ENCODE peak calls at places on chromosomes 16 and 17, in five cellular contexts. One of them, this sample, is unnamed. For H3K4me1, the result is how much of the 10 kb centered on the place peaks cover.

GRCh38 chr17:31918701-31919128 is 17.2 kb upstream of the UTP6 start:
- ATAC-seq in CD8-positive, alpha-beta T cell: no peak
- ATAC-seq in naive thymus-derived CD4-positive, alpha-beta T cell: no peak
- ATAC-seq in A549: peak
- ATAC-seq in heart right ventricle: no peak
- ATAC-seq in this sample: no peak

GRCh38 chr16:3716831-3717234 is 491 bp downstream of the TRAP1 start:
- ATAC-seq in CD8-positive, alpha-beta T cell: peak
- ATAC-seq in naive thymus-derived CD4-positive, alpha-beta T cell: peak
- ATAC-seq in A549: peak
- ATAC-seq in heart right ventricle: peak
- ATAC-seq in this sample: peak

GRCh38 chr16:17440131-17440530 is 30.6 kb downstream of the XYLT1 start:
- ATAC-seq in CD8-positive, alpha-beta T cell: no peak
- ATAC-seq in naive thymus-derived CD4-positive, alpha-beta T cell: no peak
- ATAC-seq in A549: no peak
- ATAC-seq in heart right ventricle: no peak
- ATAC-seq in this sample: no peak

GRCh38 chr17:58648236-58648635 is 43.6 kb downstream of the TEX14 start:
- ATAC-seq in CD8-positive, alpha-beta T cell: no peak
- ATAC-seq in naive thymus-derived CD4-positive, alpha-beta T cell: no peak
- ATAC-seq in A549: peak
- ATAC-seq in heart right ventricle: no peak
- ATAC-seq in this sample: no peak

GRCh38 chr16:11499295-11500089 is 87.2 kb downstream of the LITAF start:
- ATAC-seq in CD8-positive, alpha-beta T cell: no peak
- ATAC-seq in naive thymus-derived CD4-positive, alpha-beta T cell: no peak
- ATAC-seq in A549: peak
- ATAC-seq in heart right ventricle: no peak
- ATAC-seq in this sample: no peak

GRCh38 chr16:31177136-31177535 is 2.8 kb upstream of the FUS start:
- ATAC-seq in CD8-positive, alpha-beta T cell: peak
- ATAC-seq in naive thymus-derived CD4-positive, alpha-beta T cell: peak
- ATAC-seq in A549: no peak
- ATAC-seq in heart right ventricle: no peak
- ATAC-seq in this sample: no peak

GRCh38 chr17:68204736-68205135 is 43.1 kb upstream of the AMZ2 start:
- ATAC-seq in CD8-positive, alpha-beta T cell: no peak
- ATAC-seq in naive thymus-derived CD4-positive, alpha-beta T cell: no peak
- ATAC-seq in A549: peak
- ATAC-seq in heart right ventricle: no peak
- ATAC-seq in this sample: no peak

GRCh38 chr16:79962962-79963361 is 362.4 kb upstream of the MAF start:
- ATAC-seq in CD8-positive, alpha-beta T cell: no peak
- ATAC-seq in naive thymus-derived CD4-positive, alpha-beta T cell: no peak
- ATAC-seq in A549: no peak
- ATAC-seq in heart right ventricle: no peak
- ATAC-seq in this sample: no peak

GRCh38 chr17:82367724-82368524 is 3.6 kb upstream of the UTS2R start:
- ATAC-seq in CD8-positive, alpha-beta T cell: no peak
- ATAC-seq in naive thymus-derived CD4-positive, alpha-beta T cell: no peak
- ATAC-seq in A549: peak
- ATAC-seq in heart right ventricle: no peak
- ATAC-seq in this sample: no peak

GRCh38 chr17:31560836-31561235 is 169.4 kb downstream of the RAB11FIP4 start:
- ATAC-seq in CD8-positive, alpha-beta T cell: no peak
- ATAC-seq in naive thymus-derived CD4-positive, alpha-beta T cell: no peak
- ATAC-seq in A549: peak
- ATAC-seq in heart right ventricle: no peak
- ATAC-seq in this sample: no peak

GRCh38 chr16:46862555-46863447 is 21.4 kb upstream of the GPT2 start:
- ATAC-seq in CD8-positive, alpha-beta T cell: no peak
- ATAC-seq in naive thymus-derived CD4-positive, alpha-beta T cell: no peak
- ATAC-seq in A549: no peak
- ATAC-seq in heart right ventricle: no peak
- ATAC-seq in this sample: no peak

GRCh38 chr17:81621494-81622230 is 15.2 kb downstream of the NPLOC4 start:
- ATAC-seq in CD8-positive, alpha-beta T cell: no peak
- ATAC-seq in naive thymus-derived CD4-positive, alpha-beta T cell: no peak
- ATAC-seq in A549: peak
- ATAC-seq in heart right ventricle: no peak
- ATAC-seq in this sample: no peak

GRCh38 chr16:71247478-71247877 is 17.0 kb upstream of the HYDIN start:
- ATAC-seq in CD8-positive, alpha-beta T cell: no peak
- ATAC-seq in naive thymus-derived CD4-positive, alpha-beta T cell: no peak
- ATAC-seq in A549: no peak
- ATAC-seq in heart right ventricle: no peak
- ATAC-seq in this sample: no peak

GRCh38 chr16:69544099-69544498 is 21.7 kb upstream of the NFAT5 start:
- ATAC-seq in CD8-positive, alpha-beta T cell: no peak
- ATAC-seq in naive thymus-derived CD4-positive, alpha-beta T cell: no peak
- ATAC-seq in A549: no peak
- ATAC-seq in heart right ventricle: no peak
- ATAC-seq in this sample: no peak

GRCh38 chr16:29990033-29990432 is 5.4 kb downstream of the HIRIP3 start:
- ATAC-seq in CD8-positive, alpha-beta T cell: no peak
- ATAC-seq in naive thymus-derived CD4-positive, alpha-beta T cell: no peak
- ATAC-seq in A549: no peak
- ATAC-seq in heart right ventricle: no peak
- ATAC-seq in this sample: no peak

GRCh38 chr16:19879241-19879792 is 5.3 kb downstream of the GPRC5B start:
- ATAC-seq in CD8-positive, alpha-beta T cell: no peak
- ATAC-seq in naive thymus-derived CD4-positive, alpha-beta T cell: no peak
- ATAC-seq in A549: no peak
- ATAC-seq in heart right ventricle: no peak
- ATAC-seq in this sample: no peak

DNA sequence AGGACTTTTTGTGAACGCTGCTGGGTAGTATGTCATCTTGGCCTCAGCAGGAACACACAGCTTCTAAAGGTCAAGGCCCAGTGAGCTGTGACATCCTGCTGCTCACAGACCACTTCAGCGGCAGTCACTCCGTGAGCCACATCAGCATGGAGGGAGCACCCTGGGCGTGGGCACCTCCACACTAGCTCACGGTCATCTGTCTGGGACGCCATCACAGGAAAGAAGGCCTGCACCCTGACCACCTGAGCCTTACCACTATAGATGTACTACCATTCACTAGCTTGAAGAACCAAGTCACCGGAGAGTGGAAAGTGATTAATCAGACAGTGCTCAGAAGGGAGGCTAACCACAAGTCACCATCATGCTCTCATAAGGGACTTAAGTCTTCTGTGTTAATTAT is 3.3 kb downstream of the AXIN1 start:
- ATAC-seq in CD8-positive, alpha-beta T cell: no peak
- ATAC-seq in naive thymus-derived CD4-positive, alpha-beta T cell: no peak
- ATAC-seq in A549: no peak
- ATAC-seq in heart right ventricle: no peak
- ATAC-seq in this sample: no peak
- H3K27ac ChIP-seq in CD8-positive, alpha-beta T cell: no peak
- H3K27ac ChIP-seq in naive thymus-derived CD4-positive, alpha-beta T cell: no peak
- H3K27ac ChIP-seq in A549: no peak
- H3K27ac ChIP-seq in heart right ventricle: no peak
- H3K27ac ChIP-seq in this sample: no peak

GRCh38 chr17:63833741-63834373 is 6.4 kb upstream of the FTSJ3 start:
- ATAC-seq in CD8-positive, alpha-beta T cell: no peak
- ATAC-seq in naive thymus-derived CD4-positive, alpha-beta T cell: no peak
- ATAC-seq in A549: no peak
- ATAC-seq in heart right ventricle: no peak
- ATAC-seq in this sample: no peak
- H3K4me3 ChIP-seq in CD8-positive, alpha-beta T cell: no peak
- H3K4me3 ChIP-seq in naive thymus-derived CD4-positive, alpha-beta T cell: no peak
- H3K4me3 ChIP-seq in A549: no peak
- H3K4me3 ChIP-seq in heart right ventricle: no peak
- H3K4me3 ChIP-seq in this sample: no peak

GRCh38 chr17:44109312-44109630 is 14.2 kb downstream of the HDAC5 start:
- ATAC-seq in CD8-positive, alpha-beta T cell: no peak
- ATAC-seq in naive thymus-derived CD4-positive, alpha-beta T cell: no peak
- ATAC-seq in A549: no peak
- ATAC-seq in heart right ventricle: no peak
- ATAC-seq in this sample: no peak

GRCh38 chr17:44105941-44106340 is 17.5 kb downstream of the HDAC5 start:
- ATAC-seq in CD8-positive, alpha-beta T cell: no peak
- ATAC-seq in naive thymus-derived CD4-positive, alpha-beta T cell: no peak
- ATAC-seq in A549: no peak
- ATAC-seq in heart right ventricle: no peak
- ATAC-seq in this sample: no peak

GRCh38 chr17:44105483-44105882 is 18.0 kb downstream of the HDAC5 start:
- ATAC-seq in CD8-positive, alpha-beta T cell: no peak
- ATAC-seq in naive thymus-derived CD4-positive, alpha-beta T cell: no peak
- ATAC-seq in A549: no peak
- ATAC-seq in heart right ventricle: no peak
- ATAC-seq in this sample: no peak

GRCh38 chr17:44108440-44109311 is 14.8 kb downstream of the HDAC5 start:
- ATAC-seq in CD8-positive, alpha-beta T cell: no peak
- ATAC-seq in naive thymus-derived CD4-positive, alpha-beta T cell: no peak
- ATAC-seq in A549: peak
- ATAC-seq in heart right ventricle: peak
- ATAC-seq in this sample: peak

GRCh38 chr17:44106801-44107200 is 16.6 kb downstream of the HDAC5 start:
- ATAC-seq in CD8-positive, alpha-beta T cell: no peak
- ATAC-seq in naive thymus-derived CD4-positive, alpha-beta T cell: no peak
- ATAC-seq in A549: no peak
- ATAC-seq in heart right ventricle: no peak
- ATAC-seq in this sample: no peak
- H3K4me1 ChIP-seq in CD8-positive, alpha-beta T cell: under half
- H3K4me1 ChIP-seq in naive thymus-derived CD4-positive, alpha-beta T cell: under half
- H3K4me1 ChIP-seq in A549: under half
- H3K4me1 ChIP-seq in heart right ventricle: half or more
- H3K4me1 ChIP-seq in this sample: half or more

DNA sequence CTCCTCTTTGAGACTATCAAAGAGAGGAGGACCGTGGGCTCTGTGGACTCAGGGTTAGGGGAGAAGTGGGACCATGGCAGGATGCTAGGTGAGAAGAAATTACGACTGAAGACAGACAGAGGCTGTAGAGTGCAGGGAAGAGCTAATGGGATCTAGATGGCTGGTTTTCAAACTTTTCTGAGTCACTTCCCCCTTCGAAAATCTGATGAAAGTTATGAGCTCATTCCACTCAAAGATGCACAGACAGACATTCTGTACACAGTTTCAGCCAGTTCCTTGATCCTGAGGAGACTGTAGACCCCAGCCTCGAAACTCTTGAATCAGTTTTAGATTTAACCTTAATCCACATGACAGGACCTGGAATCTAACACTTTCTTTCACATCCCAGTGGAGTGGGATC is 40.7 kb downstream of the RGS9 start:
- ATAC-seq in CD8-positive, alpha-beta T cell: no peak
- ATAC-seq in naive thymus-derived CD4-positive, alpha-beta T cell: no peak
- ATAC-seq in A549: no peak
- ATAC-seq in heart right ventricle: no peak
- ATAC-seq in this sample: no peak
- H3K27ac ChIP-seq in CD8-positive, alpha-beta T cell: no peak
- H3K27ac ChIP-seq in naive thymus-derived CD4-positive, alpha-beta T cell: no peak
- H3K27ac ChIP-seq in A549: no peak
- H3K27ac ChIP-seq in heart right ventricle: no peak
- H3K27ac ChIP-seq in this sample: no peak

GRCh38 chr17:1124238-1124699 is 55.5 kb downstream of the ABR start:
- ATAC-seq in CD8-positive, alpha-beta T cell: no peak
- ATAC-seq in naive thymus-derived CD4-positive, alpha-beta T cell: no peak
- ATAC-seq in A549: no peak
- ATAC-seq in heart right ventricle: no peak
- ATAC-seq in this sample: no peak

GRCh38 chr17:1125775-1126120 is 54.0 kb downstream of the ABR start:
- ATAC-seq in CD8-positive, alpha-beta T cell: no peak
- ATAC-seq in naive thymus-derived CD4-positive, alpha-beta T cell: no peak
- ATAC-seq in A549: no peak
- ATAC-seq in heart right ventricle: no peak
- ATAC-seq in this sample: no peak

GRCh38 chr17:1124896-1125774 is 54.6 kb downstream of the ABR start:
- ATAC-seq in CD8-positive, alpha-beta T cell: no peak
- ATAC-seq in naive thymus-derived CD4-positive, alpha-beta T cell: no peak
- ATAC-seq in A549: no peak
- ATAC-seq in heart right ventricle: no peak
- ATAC-seq in this sample: no peak

GRCh38 chr17:1122681-1123396 is 56.9 kb downstream of the ABR start:
- ATAC-seq in CD8-positive, alpha-beta T cell: peak
- ATAC-seq in naive thymus-derived CD4-positive, alpha-beta T cell: peak
- ATAC-seq in A549: peak
- ATAC-seq in heart right ventricle: peak
- ATAC-seq in this sample: peak

GRCh38 chr17:1123397-1124237 is 56.2 kb downstream of the ABR start:
- ATAC-seq in CD8-positive, alpha-beta T cell: no peak
- ATAC-seq in naive thymus-derived CD4-positive, alpha-beta T cell: no peak
- ATAC-seq in A549: peak
- ATAC-seq in heart right ventricle: no peak
- ATAC-seq in this sample: no peak
- H3K4me3 ChIP-seq in CD8-positive, alpha-beta T cell: no peak
- H3K4me3 ChIP-seq in naive thymus-derived CD4-positive, alpha-beta T cell: no peak
- H3K4me3 ChIP-seq in A549: no peak
- H3K4me3 ChIP-seq in heart right ventricle: no peak
- H3K4me3 ChIP-seq in this sample: no peak